ENCODE peak calls at places on chromosomes 13 and 19, in six cellular contexts. W is CD8-positive, alpha-beta T cell; X is neural crest cell; V is CD14-positive monocyte; R is hippocampal formation; B is ascending aorta. Z is an unnamed sample.

GRCh38 chr19:51572415-51572814 is 1.3 kb downstream of the ZNF175 start:
- DNase-seq in W (no peak), X (no peak), V (no peak), R (no peak), B (no peak), Z (no peak)

GRCh38 chr13:106230450-106230849 is 305.0 kb downstream of the EFNB2 start:
- DNase-seq in W (no peak), X (no peak), V (no peak), R (no peak), B (no peak), Z (no peak)

GRCh38 chr13:40466271-40466670 is 200.2 kb downstream of the FOXO1 start:
- DNase-seq in W (no peak), X (no peak), V (no peak), R (no peak), B (no peak), Z (no peak)

GRCh38 chr13:29908411-29908810 is 58.0 kb upstream of the UBL3 start:
- DNase-seq in W (no peak), X (no peak), V (no peak), R (no peak), B (no peak), Z (no peak)

GRCh38 chr19:47142779-47143178 is 12.1 kb downstream of the SAE1 start:
- DNase-seq in W (no peak), X (no peak), V (no peak), R (no peak), B (no peak), Z (no peak)

GRCh38 chr13:106561551-106562170 is 6.3 kb downstream of the ARGLU1 start:
- DNase-seq in W (peak), X (no peak), V (no peak), R (no peak), B (no peak), Z (no peak)

GRCh38 chr13:112711528-112712265 is 21.9 kb downstream of the ATP11A start:
- DNase-seq in W (no peak), X (peak), V (no peak), R (peak), B (peak), Z (peak)

GRCh38 chr13:72314210-72314609 is 413.2 kb downstream of the MZT1 start:
- DNase-seq in W (no peak), X (no peak), V (no peak), R (no peak), B (no peak), Z (no peak)

GRCh38 chr13:43988302-43988701 is 108.6 kb downstream of the LACC1 start:
- DNase-seq in W (no peak), X (no peak), V (no peak), R (no peak), B (no peak), Z (no peak)

GRCh38 chr13:46667687-46668281 is 114.8 kb downstream of the LRCH1 start:
- DNase-seq in W (no peak), X (no peak), V (no peak), R (no peak), B (no peak), Z (no peak)

GRCh38 chr19:48190288-48191284 is 20.1 kb downstream of the ZSWIM9 start:
- DNase-seq in W (peak), X (peak), V (no peak), R (peak), B (no peak), Z (peak)

GRCh38 chr19:19405919-19406877 is 723 bp downstream of the GATAD2A start:
- DNase-seq in W (peak), X (peak), V (no peak), R (no peak), B (no peak), Z (no peak)

GRCh38 chr19:51461723-51462161 is 3.5 kb upstream of the SIGLEC8 start:
- DNase-seq in W (no peak), X (no peak), V (peak), R (no peak), B (no peak), Z (no peak)

GRCh38 chr13:111062305-111062704 is 52.8 kb upstream of the ARHGEF7 start:
- DNase-seq in W (no peak), X (no peak), V (no peak), R (no peak), B (no peak), Z (no peak)

GRCh38 chr13:27953671-27954405 is 15.3 kb downstream of the CDX2 start:
- DNase-seq in W (peak), X (peak), V (peak), R (peak), B (no peak), Z (no peak)

GRCh38 chr19:23914402-23915286 is at the start of gene ZNF726:
- DNase-seq in W (peak), X (no peak), V (peak), R (peak), B (peak), Z (peak)

GRCh38 chr13:32001769-32002168 is 29.8 kb upstream of the FRY start:
- DNase-seq in W (no peak), X (no peak), V (no peak), R (no peak), B (no peak), Z (no peak)

GRCh38 chr13:48302920-48303330 is 626 bp upstream of the RB1 start:
- DNase-seq in W (no peak), X (no peak), V (no peak), R (peak), B (no peak), Z (no peak)

GRCh38 chr13:113734099-113734825 is 24.8 kb upstream of the TMEM255B start:
- DNase-seq in W (no peak), X (no peak), V (no peak), R (no peak), B (no peak), Z (no peak)

GRCh38 chr13:25249001-25249543 is 38.2 kb downstream of the MTMR6 start:
- DNase-seq in W (no peak), X (no peak), V (no peak), R (peak), B (no peak), Z (no peak)

GRCh38 chr19:34351382-34351802 is 13.6 kb upstream of the GPI start:
- DNase-seq in W (no peak), X (no peak), V (no peak), R (no peak), B (no peak), Z (no peak)

GRCh38 chr19:958967-959685 is 25.0 kb upstream of the WDR18 start:
- DNase-seq in W (no peak), X (no peak), V (no peak), R (no peak), B (no peak), Z (peak)

Z was measured in caudate nucleus.